ENCODE peak calls at places on chromosomes 11 and 22, in four cellular contexts. P, A, L and B are unnamed samples.

GRCh38 chr11:7690648-7691047 is 15.6 kb downstream of the OVCH2 start:
- DNase-seq in P (no peak), A (no peak), L (no peak), B (peak; percentile 58)

GRCh38 chr22:27877501-27877900 is 41.6 kb downstream of the PITPNB start:
- DNase-seq in P (no peak), A (no peak), L (no peak), B (no peak)

GRCh38 chr11:87871071-87871470 is 304.2 kb downstream of the RAB38 start:
- DNase-seq in A (no peak), L (no peak), P (no peak), B (no peak)

GRCh38 chr11:26947379-26947844 is 46.5 kb upstream of the FIBIN start:
- DNase-seq in L (no peak), P (peak; percentile 100), A (peak; percentile 93), B (peak; percentile 98)

GRCh38 chr11:125313271-125314222 is 149.0 kb downstream of the PKNOX2 start:
- DNase-seq in P (peak; percentile 65), A (peak; percentile 7), L (no peak), B (peak; percentile 48)

GRCh38 chr11:128757886-128758612 is 64.2 kb downstream of the FLI1 start:
- DNase-seq in A (no peak), P (no peak), L (no peak), B (no peak)

GRCh38 chr22:38305481-38306448 is 11.5 kb downstream of the CSNK1E start:
- DNase-seq in L (no peak), P (peak; percentile 54), A (peak; percentile 63), B (peak; percentile 58)

GRCh38 chr11:84383571-84383970 is 1097.4 kb upstream of the CCDC90B start:
- DNase-seq in P (no peak), A (no peak), L (no peak), B (no peak)

GRCh38 chr11:62324738-62325556 is 12.3 kb upstream of the ASRGL1 start:
- DNase-seq in A (peak; percentile 15), L (peak; percentile 79), P (peak; percentile 18), B (peak; percentile 53)

GRCh38 chr11:122242731-122243130 is 126.7 kb upstream of the BLID start:
- DNase-seq in P (no peak), L (no peak), A (no peak), B (no peak)

GRCh38 chr11:67996622-67997459 is 7.1 kb downstream of the UNC93B1 start:
- DNase-seq in L (peak; percentile 95), A (no peak), P (no peak), B (peak; percentile 73)

GRCh38 chr11:88359529-88359928 is 22.0 kb upstream of the CTSC start:
- DNase-seq in L (no peak), P (no peak), A (no peak), B (no peak)

GRCh38 chr22:23263651-23264555 is 83.6 kb downstream of the BCR start:
- DNase-seq in A (peak; percentile 69), L (peak; percentile 60), P (no peak), B (no peak)

GRCh38 chr22:46619830-46620501 is at the start of gene GRAMD4:
- DNase-seq in L (peak; percentile 23), A (no peak), P (no peak), B (peak; percentile 11)

GRCh38 chr11:20221546-20221945 is 61.3 kb upstream of the DBX1 start:
- DNase-seq in L (no peak), A (no peak), P (no peak), B (no peak)

GRCh38 chr11:69360606-69361005 is 66.7 kb downstream of the MYEOV start:
- DNase-seq in P (no peak), A (no peak), L (no peak), B (no peak)

GRCh38 chr11:111359223-111360149 is 19.6 kb downstream of the POU2AF1 start:
- DNase-seq in A (peak; percentile 54), L (no peak), P (no peak), B (no peak)

GRCh38 chr11:13304655-13305340 is 27.2 kb downstream of the BMAL1 start:
- DNase-seq in P (no peak), L (no peak), A (no peak), B (no peak)

GRCh38 chr11:76838422-76839068 is 22.2 kb upstream of the ACER3 start:
- DNase-seq in A (no peak), L (peak; percentile 68), P (no peak), B (peak; percentile 26)

GRCh38 chr22:21762712-21763581 is 27.4 kb upstream of the YPEL1 start:
- DNase-seq in P (no peak), L (no peak), A (peak; percentile 29), B (no peak)

GRCh38 chr11:95308512-95309035 is 77.6 kb upstream of the SESN3 start:
- DNase-seq in L (no peak), P (no peak), A (peak; percentile 82), B (no peak)

GRCh38 chr22:45638834-45639746 is 32.5 kb upstream of the ATXN10 start:
- DNase-seq in L (peak; percentile 75), P (no peak), A (peak; percentile 79), B (peak; percentile 89)

GRCh38 chr11:121965330-121965729 is 150.7 kb downstream of the BLID start:
- DNase-seq in L (no peak), P (peak; percentile 74), A (peak; percentile 79), B (peak; percentile 57)

GRCh38 chr22:27480487-27480886 is 321.1 kb downstream of the MN1 start:
- DNase-seq in P (no peak), A (no peak), L (no peak), B (no peak)

GRCh38 chr11:43925932-43926505 is 16.4 kb upstream of the C11orf96 start:
- DNase-seq in A (no peak), P (no peak), L (no peak), B (no peak)

GRCh38 chr11:71936825-71937224 is 8.0 kb downstream of the RNF121 start:
- DNase-seq in A (no peak), L (no peak), P (peak; percentile 53), B (peak; percentile 5)

GRCh38 chr11:17273668-17274321 is 2.7 kb upstream of the NUCB2 start:
- DNase-seq in L (no peak), P (no peak), A (no peak), B (peak; percentile 14)

GRCh38 chr11:42777776-42778175 is 534.0 kb upstream of the API5 start:
- DNase-seq in A (no peak), L (no peak), P (no peak), B (no peak)

GRCh38 chr11:42772886-42773285 is 538.9 kb upstream of the API5 start:
- DNase-seq in P (no peak), A (no peak), L (no peak), B (no peak)

DNA sequence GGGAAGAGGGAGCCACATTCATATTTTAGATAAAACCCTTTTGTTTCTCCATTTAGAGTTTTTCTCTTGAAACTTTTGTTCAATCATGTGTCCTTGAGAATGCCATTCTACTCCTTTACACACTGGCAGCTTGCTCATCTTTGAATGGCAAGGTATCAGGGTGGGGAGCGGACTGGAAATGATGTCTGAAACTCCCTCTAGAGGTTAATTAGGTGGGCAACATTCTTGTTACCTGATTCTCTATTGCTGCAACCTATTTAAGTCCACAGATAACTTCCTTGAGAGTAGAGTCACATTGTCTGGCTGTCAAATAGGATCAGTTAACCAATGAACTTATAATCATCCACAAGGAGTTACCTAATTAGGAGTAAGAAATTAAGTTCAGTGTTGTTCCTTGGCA is 533.6 kb upstream of the API5 start:
- DNase-seq in A (no peak), L (no peak), P (no peak), B (no peak)
- H2AFZ ChIP-seq in A (no peak overlapping the region), L (no peak overlapping the region), P (no peak overlapping the region), B (no peak overlapping the region)

GRCh38 chr22:49826603-49827306 is 918 bp downstream of the BRD1 start:
- DNase-seq in L (peak; percentile 53), P (peak; percentile 32), A (peak; percentile 47), B (peak; percentile 78)

GRCh38 chr22:49824936-49825335 is 2.7 kb downstream of the BRD1 start:
- DNase-seq in A (no peak), P (no peak), L (no peak), B (no peak)

GRCh38 chr22:49825944-49826602 is 1.6 kb downstream of the BRD1 start:
- DNase-seq in A (peak; percentile 46), P (peak; percentile 72), L (no peak), B (peak; percentile 81)

GRCh38 chr22:49824185-49824925 is 3.3 kb downstream of the BRD1 start:
- DNase-seq in P (no peak), A (peak; percentile 58), L (no peak), B (no peak)

DNA sequence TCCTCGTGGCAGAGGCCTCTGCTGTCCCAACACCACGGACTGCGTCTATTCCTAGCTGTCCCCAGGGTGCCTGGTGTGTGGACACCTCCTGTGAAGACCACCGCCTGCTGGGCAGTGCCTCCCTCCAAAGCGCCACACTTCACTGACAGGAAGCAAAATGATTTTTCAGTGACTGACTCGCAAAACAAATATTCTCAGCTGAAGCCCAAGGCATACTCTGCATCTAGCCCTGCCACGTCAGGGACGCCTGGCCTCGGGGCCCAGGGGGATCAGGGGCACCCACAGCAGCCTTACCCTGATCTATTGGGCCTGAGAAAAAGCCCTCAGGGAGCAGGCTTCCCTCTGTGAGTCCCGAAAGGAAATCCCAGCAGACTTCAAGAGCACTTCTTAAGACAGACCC is 2.2 kb downstream of the BRD1 start:
- DNase-seq in L (no peak), P (peak; percentile 66), A (peak; percentile 35), B (peak; percentile 83)
- H4K20me1 ChIP-seq in L (peaks cover 21% of the 10 kb centered on the region), P (peaks cover 64% of the 10 kb centered on the region), A (peaks cover 13% of the 10 kb centered on the region), B (peaks cover 25% of the 10 kb centered on the region)

DNA sequence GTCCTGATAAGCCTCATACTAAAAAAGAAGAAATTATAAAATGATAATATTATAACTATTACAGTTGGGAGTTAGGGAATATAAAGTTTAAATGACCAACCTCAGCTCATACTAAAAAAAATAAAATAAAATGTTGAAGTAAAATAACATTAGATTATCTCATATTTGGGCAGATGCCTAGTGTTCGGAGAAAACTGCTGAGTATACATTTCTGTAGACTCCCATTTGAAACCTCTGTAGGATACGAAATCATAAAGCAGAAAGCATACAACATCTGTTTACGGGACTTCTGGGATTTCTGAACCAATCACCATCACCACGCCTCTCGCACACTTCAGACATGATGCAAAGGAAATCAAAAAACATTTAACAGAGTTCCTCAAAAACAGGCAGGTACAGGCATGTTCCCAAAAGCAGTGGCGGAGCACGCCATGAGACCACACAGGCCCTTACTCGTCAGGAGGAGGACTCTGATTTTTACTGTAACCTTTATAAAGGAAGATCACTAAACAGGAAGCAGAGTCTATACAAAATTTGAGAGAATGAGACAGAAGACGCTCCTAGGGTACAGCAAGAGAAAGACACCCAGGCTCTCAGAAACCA is 8.6 kb downstream of the ZNF195 start:
- DNase-seq in L (no peak), A (peak; percentile 74), P (no peak), B (no peak)
- H3K27ac ChIP-seq in L (no peak overlapping the region), A (peak overlapping the region; percentile 10), P (no peak overlapping the region), B (no peak overlapping the region)

GRCh38 chr11:78025378-78025777 is 2.3 kb upstream of the KCTD14 start:
- DNase-seq in A (no peak), P (no peak), L (no peak), B (no peak)

GRCh38 chr11:78022397-78023396 is at the start of gene KCTD14:
- DNase-seq in A (peak; percentile 37), L (no peak), P (no peak), B (peak; percentile 34)

GRCh38 chr11:78020248-78020647 is 2.8 kb downstream of the KCTD14 start:
- DNase-seq in L (no peak), A (no peak), P (no peak), B (no peak)

GRCh38 chr11:78019808-78020207 is 3.3 kb downstream of the KCTD14 start:
- DNase-seq in L (no peak), A (peak; percentile 63), P (peak; percentile 23), B (no peak)

DNA sequence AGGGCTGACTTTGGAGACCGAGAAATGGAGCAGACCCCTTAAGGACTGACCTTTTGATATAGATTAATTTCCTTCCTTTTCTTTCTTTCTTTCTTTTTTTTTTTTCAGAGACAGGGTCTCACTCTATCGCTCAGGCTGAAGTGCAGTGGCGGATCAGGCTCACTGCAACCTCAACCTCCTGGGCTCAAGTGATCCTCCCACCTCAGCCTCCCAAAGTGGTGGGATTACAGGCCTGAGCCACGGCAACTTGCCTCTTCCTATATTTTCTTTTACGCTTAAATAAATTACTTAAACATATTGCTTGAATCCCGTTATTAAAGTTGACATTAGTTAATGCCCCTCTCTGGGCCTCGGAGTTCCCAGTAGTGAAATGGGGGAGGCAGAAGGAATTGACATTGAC is 350 bp upstream of the KCTD14 start:
- DNase-seq in A (no peak), L (no peak), P (no peak), B (no peak)
- H2AFZ ChIP-seq in A (peak overlapping the region; percentile 93), L (no peak overlapping the region), P (peak overlapping the region; percentile 95), B (peak overlapping the region; percentile 72)